ENCODE peak calls at places on chromosomes 13 and 19, in four cellular contexts. M is mesendoderm, Q is H9, I is H1. S is an unnamed sample. For H3K79me2, the result is how much of the 10 kb centered on the place peaks cover.

GRCh38 chr19:42293539-42293938 is 8.4 kb upstream of the PRR19 start:
- DNase-seq in M (no peak), Q (peak), I (peak), S (no peak)

GRCh38 chr19:27881213-27881612 is 1331.7 kb downstream of the UQCRFS1 start:
- DNase-seq in M (no peak), Q (no peak), I (no peak), S (no peak)

GRCh38 chr19:16161848-16162247 is 11.5 kb downstream of the CIB3 start:
- DNase-seq in M (no peak), Q (no peak), I (no peak), S (no peak)

GRCh38 chr13:71621152-71622124 is 245.6 kb downstream of the DACH1 start:
- DNase-seq in M (peak), Q (no peak), I (no peak), S (no peak)

GRCh38 chr13:75656590-75656989 is 20.5 kb downstream of the LMO7 start:
- DNase-seq in M (no peak), Q (no peak), I (no peak), S (no peak)

GRCh38 chr19:1220452-1221037 is 15.0 kb downstream of the STK11 start:
- DNase-seq in M (no peak), Q (no peak), I (peak), S (no peak)

GRCh38 chr19:23795462-23795861 is 36.8 kb upstream of the ZNF681 start:
- DNase-seq in M (no peak), Q (no peak), I (no peak), S (no peak)

GRCh38 chr19:54792814-54793213 is 10.6 kb upstream of the KIR2DL4 start:
- DNase-seq in M (no peak), Q (no peak), I (no peak), S (no peak)

GRCh38 chr19:13817615-13818371 is 22.6 kb downstream of the ZSWIM4 start:
- DNase-seq in M (peak), Q (peak), I (peak), S (peak)

GRCh38 chr13:49657241-49657641 is 28.9 kb downstream of the ARL11 start:
- DNase-seq in M (no peak), Q (no peak), I (no peak), S (no peak)

GRCh38 chr13:50127017-50127725 is 111.9 kb downstream of the KCNRG start:
- DNase-seq in M (peak), Q (peak), I (peak), S (peak)

GRCh38 chr19:6232567-6232966 is 47.2 kb downstream of the MLLT1 start:
- DNase-seq in M (no peak), Q (no peak), I (no peak), S (no peak)

DNA sequence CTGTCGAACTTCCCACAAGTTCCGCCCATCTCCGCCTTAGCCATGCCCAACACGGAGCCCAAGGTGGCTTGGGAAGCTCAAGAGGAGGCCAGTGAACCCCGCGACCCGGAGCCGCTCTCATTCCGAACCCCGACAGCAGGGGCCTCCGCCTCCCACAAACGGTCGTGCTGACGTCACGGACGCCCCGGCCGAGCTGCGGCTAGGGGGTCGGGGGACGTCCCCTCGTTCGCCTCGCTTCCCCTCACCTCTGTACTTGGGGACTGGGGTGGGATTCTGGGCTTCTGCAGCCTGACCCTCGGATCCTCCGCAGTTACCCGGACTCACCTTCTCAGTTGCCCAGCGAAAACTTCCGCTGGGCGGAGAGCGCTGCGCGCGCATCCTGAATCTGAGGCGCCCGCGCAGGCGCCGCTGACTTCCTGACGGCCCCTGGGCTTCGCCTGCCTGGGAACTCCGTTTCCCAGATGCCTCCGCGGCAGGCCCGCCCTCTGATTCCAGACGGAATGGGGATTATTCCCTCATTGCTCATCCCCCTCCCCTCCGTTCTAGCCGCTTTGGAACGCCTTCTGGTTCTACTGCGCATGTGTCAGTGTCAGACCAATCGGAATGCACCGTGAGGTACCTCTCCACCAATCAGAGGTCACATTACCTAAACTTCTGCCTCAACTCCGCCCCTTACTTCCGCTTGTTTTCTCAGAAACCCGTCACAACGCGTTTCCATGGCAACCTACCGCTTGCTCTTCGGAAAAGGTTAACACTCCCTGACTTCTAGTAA is at the start of gene VRK3:
- DNase-seq in M (peak), Q (peak), I (peak), S (peak)
- H3K79me2 ChIP-seq in M (under half), Q (under half), I (under half), S (under half)

GRCh38 chr13:30866692-30867669 is 39.1 kb upstream of the MEDAG start:
- DNase-seq in M (no peak), Q (no peak), I (no peak), S (peak)
- H3K23ac ChIP-seq in M (no peak), Q (no peak), I (no peak), S (no peak)

DNA sequence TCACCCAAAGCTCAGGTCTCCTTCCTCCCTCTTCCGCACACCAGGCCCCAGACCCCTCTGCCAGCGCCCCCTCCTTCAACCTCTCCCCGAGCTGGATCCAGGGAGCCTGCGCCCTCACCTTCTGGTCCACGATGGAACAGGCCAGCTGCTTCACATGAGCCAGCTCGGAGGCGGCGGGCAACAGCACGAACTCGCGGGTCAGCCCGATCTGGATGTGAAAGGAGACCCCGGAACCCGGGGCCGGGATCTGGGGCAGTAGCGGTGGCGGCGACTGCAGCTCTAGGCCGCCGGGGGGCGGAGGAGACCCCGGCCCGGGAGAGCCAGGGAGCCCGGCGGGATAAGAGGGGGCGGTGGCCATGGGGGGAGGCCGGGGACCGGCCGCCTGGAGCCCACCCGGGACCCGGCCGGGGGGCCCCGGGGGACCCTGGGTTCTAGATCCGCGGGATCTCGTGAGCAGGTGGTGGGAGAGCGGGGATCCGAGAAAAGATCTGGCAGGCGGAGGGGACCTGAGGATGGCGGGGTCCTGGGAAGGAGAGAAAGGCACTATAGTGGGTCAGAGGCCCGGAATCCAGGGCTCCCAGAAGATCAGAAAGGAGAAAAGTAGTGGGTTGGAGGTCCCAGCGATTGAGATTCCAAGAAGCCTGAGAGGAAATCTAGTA is 772 bp downstream of the PRKD2 start:
- DNase-seq in M (peak), Q (peak), I (peak), S (no peak)
- H4K8ac ChIP-seq in M (no peak), Q (no peak), I (peak), S (peak)

DNA sequence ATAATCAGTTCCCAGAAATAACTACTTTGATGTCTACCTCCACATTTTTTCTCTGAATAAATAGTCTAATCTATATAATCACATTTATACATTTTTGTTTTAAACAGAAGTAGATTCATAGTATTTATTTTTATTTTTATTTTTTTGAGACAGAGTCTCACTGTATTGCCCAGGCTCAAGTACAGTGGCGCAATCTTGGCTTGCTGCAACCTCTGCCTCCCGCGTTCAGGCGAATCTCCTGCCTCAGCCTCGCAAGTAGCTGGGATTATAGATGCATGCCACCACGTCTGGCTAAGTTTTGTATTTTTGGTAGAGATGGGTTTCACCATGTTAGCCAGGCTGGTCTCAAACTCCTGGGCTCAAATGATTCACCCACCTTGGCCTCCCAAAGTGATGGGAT is 16.7 kb downstream of the TM9SF2 start:
- DNase-seq in M (no peak), Q (no peak), I (no peak), S (no peak)
- H3K79me2 ChIP-seq in M (under half), Q (under half), I (under half), S (under half)

GRCh38 chr19:48836089-48837017 is at the start of gene HSD17B14:
- DNase-seq in M (peak), Q (peak), I (peak), S (peak)
- H3K23ac ChIP-seq in M (no peak), Q (no peak), I (no peak), S (no peak)

S was measured in trophoblast cell.